ENCODE peak calls at places on chromosome 7, in seven cellular contexts. E is NCI-H2171; M is AG04450; O is IMR-90; Q is left ventricle myocardium inferior; B is stimulated activated CD4-positive, alpha-beta T cell treated with anti-CD3 and anti-CD28 coated beads, Interleukin-4, amount 100 ng/mL, for 4 hours; A is memory B cell. X is an unnamed sample.

GRCh38 chr7:149477494-149478443 is 16.9 kb upstream of the ZNF777 start:
- DNase-seq in E (no peak), M (no peak), O (no peak), Q (no peak), B (no peak), A (no peak), X (no peak)

GRCh38 chr7:123537026-123537642 is 2.7 kb upstream of the IQUB start:
- DNase-seq in E (no peak), M (no peak), O (peak), Q (no peak), B (no peak), A (no peak), X (no peak)

GRCh38 chr7:135923700-135924261 is 53.4 kb downstream of the MTPN start:
- DNase-seq in E (no peak), M (peak), O (peak), Q (no peak), B (no peak), A (no peak), X (no peak)

GRCh38 chr7:21253740-21254687 is 173.9 kb upstream of the SP4 start:
- DNase-seq in E (peak), M (no peak), O (peak), Q (no peak), B (peak), A (peak), X (no peak)

GRCh38 chr7:131844380-131844779 is 288.0 kb upstream of the PODXL start:
- DNase-seq in E (peak), M (no peak), O (no peak), Q (no peak), B (no peak), A (no peak), X (no peak)

GRCh38 chr7:2477447-2478386 is 1.5 kb upstream of the GRIFIN start:
- DNase-seq in E (no peak), M (no peak), O (peak), Q (peak), B (peak), A (peak), X (peak)

GRCh38 chr7:158191671-158192070 is 396.0 kb downstream of the PTPRN2 start:
- DNase-seq in E (no peak), M (no peak), O (no peak), Q (no peak), B (no peak), A (no peak), X (no peak)

GRCh38 chr7:66146701-66147100 is 32.1 kb downstream of the CRCP start:
- DNase-seq in E (peak), M (no peak), O (peak), Q (no peak), B (no peak), A (no peak), X (no peak)

GRCh38 chr7:50728184-50728583 is 54.5 kb downstream of the GRB10 start:
- DNase-seq in E (no peak), M (no peak), O (peak), Q (no peak), B (no peak), A (no peak), X (no peak)

GRCh38 chr7:36564500-36564899 is 159.8 kb downstream of the AOAH start:
- DNase-seq in E (no peak), M (no peak), O (no peak), Q (no peak), B (no peak), A (no peak), X (no peak)

GRCh38 chr7:11707606-11708193 is 124.3 kb downstream of the THSD7A start:
- DNase-seq in E (no peak), M (no peak), O (no peak), Q (no peak), B (no peak), A (no peak), X (no peak)

GRCh38 chr7:503575-504111 is 16.0 kb downstream of the PDGFA start:
- DNase-seq in E (no peak), M (no peak), O (no peak), Q (peak), B (no peak), A (no peak), X (no peak)

GRCh38 chr7:134820295-134820694 is 40.9 kb downstream of the CALD1 start:
- DNase-seq in E (no peak), M (no peak), O (no peak), Q (no peak), B (no peak), A (no peak), X (no peak)

GRCh38 chr7:137084607-137085380 is 216.3 kb downstream of the CHRM2 start:
- DNase-seq in E (no peak), M (no peak), O (peak), Q (no peak), B (no peak), A (no peak), X (no peak)

GRCh38 chr7:121178869-121179497 is 149.8 kb upstream of the WNT16 start:
- DNase-seq in E (no peak), M (no peak), O (no peak), Q (no peak), B (no peak), A (no peak), X (no peak)